ENCODE peak calls at places on chromosomes 4 and X, in six cellular contexts. One of them, this sample, is unnamed. For H3K27me3, the result is how much of the 10 kb centered on the place peaks cover.

GRCh38 chrX:123084797-123085196 is 99.3 kb upstream of the GRIA3 start:
- DNase-seq in neural progenitor cell: no peak
- DNase-seq in SK-N-SH: no peak
- DNase-seq in brain microvascular endothelial cell: peak
- DNase-seq in upper lobe of left lung: no peak
- DNase-seq in heart left ventricle: no peak
- DNase-seq in this sample: no peak

GRCh38 chr4:31104596-31104995 is 384.4 kb downstream of the PCDH7 start:
- DNase-seq in upper lobe of left lung: no peak
- DNase-seq in heart left ventricle: no peak
- DNase-seq in SK-N-SH: no peak
- DNase-seq in neural progenitor cell: no peak
- DNase-seq in brain microvascular endothelial cell: no peak
- DNase-seq in this sample: no peak

GRCh38 chr4:146640021-146640425 is 1.3 kb downstream of the POU4F2 start:
- DNase-seq in brain microvascular endothelial cell: no peak
- DNase-seq in heart left ventricle: no peak
- DNase-seq in SK-N-SH: no peak
- DNase-seq in neural progenitor cell: no peak
- DNase-seq in upper lobe of left lung: peak
- DNase-seq in this sample: no peak

GRCh38 chr4:138190452-138190858 is 51.7 kb downstream of the SLC7A11 start:
- DNase-seq in heart left ventricle: no peak
- DNase-seq in SK-N-SH: no peak
- DNase-seq in brain microvascular endothelial cell: no peak
- DNase-seq in neural progenitor cell: no peak
- DNase-seq in upper lobe of left lung: no peak
- DNase-seq in this sample: no peak

GRCh38 chr4:74567981-74568380 is 123.0 kb downstream of the AREG start:
- DNase-seq in upper lobe of left lung: no peak
- DNase-seq in SK-N-SH: no peak
- DNase-seq in heart left ventricle: no peak
- DNase-seq in neural progenitor cell: no peak
- DNase-seq in brain microvascular endothelial cell: no peak
- DNase-seq in this sample: no peak

GRCh38 chrX:119236599-119237525 is 777 bp downstream of the PGRMC1 start:
- DNase-seq in SK-N-SH: peak
- DNase-seq in upper lobe of left lung: no peak
- DNase-seq in brain microvascular endothelial cell: peak
- DNase-seq in neural progenitor cell: peak
- DNase-seq in heart left ventricle: peak
- DNase-seq in this sample: peak

GRCh38 chrX:116317409-116317808 is 119.0 kb upstream of the SLC6A14 start:
- DNase-seq in neural progenitor cell: peak
- DNase-seq in brain microvascular endothelial cell: peak
- DNase-seq in SK-N-SH: no peak
- DNase-seq in heart left ventricle: no peak
- DNase-seq in upper lobe of left lung: no peak
- DNase-seq in this sample: peak

GRCh38 chr4:108527729-108528128 is 92.6 kb upstream of the RPL34 start:
- DNase-seq in heart left ventricle: no peak
- DNase-seq in SK-N-SH: no peak
- DNase-seq in brain microvascular endothelial cell: no peak
- DNase-seq in upper lobe of left lung: no peak
- DNase-seq in neural progenitor cell: no peak
- DNase-seq in this sample: no peak

GRCh38 chrX:86349115-86349514 is 200.9 kb downstream of the DACH2 start:
- DNase-seq in heart left ventricle: no peak
- DNase-seq in SK-N-SH: no peak
- DNase-seq in neural progenitor cell: no peak
- DNase-seq in brain microvascular endothelial cell: no peak
- DNase-seq in upper lobe of left lung: no peak
- DNase-seq in this sample: no peak

DNA sequence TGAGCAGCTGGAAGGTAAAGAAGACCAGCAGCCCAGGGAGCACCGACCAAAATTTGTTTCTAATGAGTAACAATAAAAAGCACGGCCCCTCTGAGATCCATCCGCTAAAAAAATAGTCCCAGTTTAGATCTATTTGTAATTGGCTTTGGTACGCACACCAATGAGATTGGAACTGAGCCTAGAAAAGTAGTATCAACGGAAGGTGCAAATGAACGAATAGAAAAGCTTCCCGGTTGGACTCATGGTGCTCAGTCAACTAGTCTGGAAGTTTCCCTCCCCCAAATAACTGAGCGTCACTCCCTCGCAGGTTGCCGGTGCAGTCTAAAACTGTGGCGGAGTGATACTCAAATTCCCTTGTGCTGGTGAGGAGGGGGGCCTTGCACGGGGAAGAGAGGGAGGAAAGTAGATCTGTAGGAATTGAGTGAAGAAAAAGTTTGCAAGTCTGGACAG is at the start of gene COL4A5:
- DNase-seq in upper lobe of left lung: no peak
- DNase-seq in brain microvascular endothelial cell: peak
- DNase-seq in heart left ventricle: no peak
- DNase-seq in SK-N-SH: no peak
- DNase-seq in neural progenitor cell: peak
- DNase-seq in this sample: peak
- H3K27ac ChIP-seq in upper lobe of left lung: peak
- H3K27ac ChIP-seq in brain microvascular endothelial cell: peak
- H3K27ac ChIP-seq in heart left ventricle: peak
- H3K27ac ChIP-seq in SK-N-SH: no peak
- H3K27ac ChIP-seq in neural progenitor cell: peak
- H3K27ac ChIP-seq in this sample: peak

GRCh38 chrX:31588355-31588754 is 516.5 kb upstream of the FTHL17 start:
- DNase-seq in neural progenitor cell: no peak
- DNase-seq in brain microvascular endothelial cell: no peak
- DNase-seq in upper lobe of left lung: no peak
- DNase-seq in SK-N-SH: no peak
- DNase-seq in heart left ventricle: no peak
- DNase-seq in this sample: no peak
- H3K27me3 ChIP-seq in neural progenitor cell: under half
- H3K27me3 ChIP-seq in brain microvascular endothelial cell: under half
- H3K27me3 ChIP-seq in upper lobe of left lung: under half
- H3K27me3 ChIP-seq in SK-N-SH: under half
- H3K27me3 ChIP-seq in heart left ventricle: under half
- H3K27me3 ChIP-seq in this sample: under half

DNA sequence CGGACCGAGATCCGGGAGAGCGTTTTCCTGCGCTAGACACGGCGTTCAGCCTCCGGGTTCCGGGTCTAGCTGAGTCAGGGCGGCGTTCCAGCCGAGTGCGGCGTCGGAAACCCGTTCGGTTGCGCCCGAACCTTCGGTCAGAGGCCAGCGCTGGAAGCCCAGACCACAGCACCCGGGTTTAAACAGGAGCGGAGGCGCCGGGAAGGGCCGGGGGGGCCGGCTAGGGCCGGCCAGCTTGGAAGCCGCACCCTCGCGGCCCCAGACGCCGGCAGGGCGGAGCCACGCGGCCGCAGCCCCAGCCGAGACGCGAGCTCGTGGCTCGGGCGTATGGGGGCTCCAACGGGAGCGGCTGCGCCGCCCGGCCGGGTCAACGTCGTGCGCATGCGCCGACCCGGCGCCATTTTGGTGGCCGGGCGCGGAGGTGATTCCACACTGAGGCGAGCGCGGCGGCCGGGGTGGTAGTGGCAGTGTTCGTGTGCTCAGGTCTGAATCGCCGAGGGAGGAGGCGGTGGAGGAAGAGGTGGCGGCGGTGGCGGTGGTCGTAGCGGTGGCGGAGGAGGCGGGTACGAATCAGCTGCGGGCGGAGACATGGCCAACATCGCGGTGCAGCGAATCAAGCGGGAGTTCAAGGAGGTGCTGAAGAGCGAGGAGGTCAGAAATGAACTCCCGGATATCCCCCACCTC is at the start of gene UBE2K:
- DNase-seq in neural progenitor cell: peak
- DNase-seq in heart left ventricle: peak
- DNase-seq in brain microvascular endothelial cell: peak
- DNase-seq in SK-N-SH: peak
- DNase-seq in upper lobe of left lung: peak
- DNase-seq in this sample: peak
- H3K27ac ChIP-seq in neural progenitor cell: peak
- H3K27ac ChIP-seq in heart left ventricle: peak
- H3K27ac ChIP-seq in brain microvascular endothelial cell: peak
- H3K27ac ChIP-seq in SK-N-SH: peak
- H3K27ac ChIP-seq in upper lobe of left lung: peak
- H3K27ac ChIP-seq in this sample: peak

DNA sequence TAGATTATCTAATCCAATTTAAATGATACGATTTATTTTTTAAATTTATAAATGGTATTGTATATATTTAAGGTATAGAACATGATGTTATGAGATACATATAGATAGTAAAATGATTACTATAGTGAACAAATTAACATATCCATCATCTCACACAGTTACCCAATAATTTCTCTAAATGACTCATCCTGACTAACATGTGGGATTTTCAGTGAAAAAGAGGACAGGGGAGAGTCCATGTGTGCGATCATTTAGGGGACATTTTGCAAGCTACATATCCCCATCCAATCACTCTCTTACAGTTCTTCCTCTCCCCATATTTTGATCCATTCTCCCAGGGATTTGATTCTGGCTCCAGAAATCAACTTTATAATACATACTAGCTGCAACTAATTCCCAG is 88.2 kb downstream of the ABCB7 start:
- DNase-seq in upper lobe of left lung: no peak
- DNase-seq in neural progenitor cell: no peak
- DNase-seq in SK-N-SH: no peak
- DNase-seq in heart left ventricle: no peak
- DNase-seq in brain microvascular endothelial cell: no peak
- DNase-seq in this sample: no peak
- H3K27me3 ChIP-seq in upper lobe of left lung: under half
- H3K27me3 ChIP-seq in neural progenitor cell: under half
- H3K27me3 ChIP-seq in SK-N-SH: under half
- H3K27me3 ChIP-seq in heart left ventricle: under half
- H3K27me3 ChIP-seq in brain microvascular endothelial cell: under half
- H3K27me3 ChIP-seq in this sample: under half

GRCh38 chr4:168610911-168611530 is 114.2 kb downstream of the PALLD start:
- DNase-seq in upper lobe of left lung: no peak
- DNase-seq in brain microvascular endothelial cell: no peak
- DNase-seq in SK-N-SH: no peak
- DNase-seq in heart left ventricle: no peak
- DNase-seq in neural progenitor cell: no peak
- DNase-seq in this sample: no peak
- H3K27ac ChIP-seq in upper lobe of left lung: no peak
- H3K27ac ChIP-seq in brain microvascular endothelial cell: no peak
- H3K27ac ChIP-seq in SK-N-SH: no peak
- H3K27ac ChIP-seq in heart left ventricle: no peak
- H3K27ac ChIP-seq in neural progenitor cell: no peak
- H3K27ac ChIP-seq in this sample: no peak

DNA sequence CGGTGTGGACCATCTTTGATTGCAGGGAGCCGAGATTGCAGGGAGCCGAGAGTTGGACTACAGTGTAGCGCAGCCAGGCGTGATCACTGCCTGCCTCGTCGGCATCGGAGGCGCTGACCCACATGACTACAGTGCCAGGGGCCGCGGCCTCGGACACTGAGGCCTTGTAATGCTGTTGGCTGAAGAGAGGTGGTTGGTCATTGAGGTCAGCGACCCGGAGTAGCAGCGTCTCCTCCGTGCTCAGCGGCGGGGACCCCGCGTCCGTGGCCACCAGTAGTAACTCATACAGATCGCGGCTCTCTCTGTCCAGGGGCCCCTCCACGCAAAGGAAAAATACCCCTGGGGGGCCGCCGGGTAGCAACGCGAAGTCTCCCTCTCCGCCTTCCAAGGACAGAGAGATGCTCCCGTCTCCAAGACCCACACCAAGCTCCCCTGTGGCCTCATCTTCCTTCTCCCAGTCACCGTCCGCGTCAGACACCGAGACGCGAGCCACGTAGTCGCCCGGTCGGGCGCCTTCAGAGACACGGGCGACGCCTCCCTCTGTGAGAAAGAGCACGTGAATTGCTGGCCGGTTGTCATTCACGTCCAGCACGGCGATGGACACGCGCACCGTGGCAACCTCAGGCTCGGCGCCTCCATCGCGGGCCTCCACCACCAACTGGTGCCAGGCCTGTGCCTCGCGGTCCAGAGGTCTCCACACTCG is 1.9 kb downstream of the DCHS2 start:
- DNase-seq in neural progenitor cell: no peak
- DNase-seq in SK-N-SH: peak
- DNase-seq in heart left ventricle: no peak
- DNase-seq in brain microvascular endothelial cell: no peak
- DNase-seq in upper lobe of left lung: peak
- DNase-seq in this sample: no peak
- H3K27me3 ChIP-seq in neural progenitor cell: half or more
- H3K27me3 ChIP-seq in SK-N-SH: under half
- H3K27me3 ChIP-seq in heart left ventricle: half or more
- H3K27me3 ChIP-seq in brain microvascular endothelial cell: under half
- H3K27me3 ChIP-seq in upper lobe of left lung: under half
- H3K27me3 ChIP-seq in this sample: under half

DNA sequence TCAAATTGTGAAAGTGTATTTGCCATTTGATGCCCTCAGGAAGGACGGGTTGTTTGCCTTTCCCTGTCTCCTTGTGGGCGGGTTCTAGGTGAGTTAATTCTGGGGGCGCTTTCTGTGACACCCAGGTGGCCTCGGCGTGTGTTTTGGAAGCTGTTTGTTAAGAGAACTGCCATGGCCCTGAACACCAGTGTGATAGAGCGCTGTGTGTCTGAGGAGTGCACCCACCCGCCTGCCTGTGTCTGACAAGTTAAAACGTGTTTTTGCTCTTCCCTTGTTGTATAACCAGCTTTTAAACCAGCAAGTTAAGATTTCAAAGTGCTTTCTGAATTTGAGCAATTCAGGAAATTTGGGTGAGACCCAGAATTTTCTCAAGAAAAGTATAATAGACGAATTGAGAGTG is 55.3 kb upstream of the HGFAC start:
- DNase-seq in SK-N-SH: no peak
- DNase-seq in heart left ventricle: no peak
- DNase-seq in neural progenitor cell: no peak
- DNase-seq in upper lobe of left lung: no peak
- DNase-seq in brain microvascular endothelial cell: no peak
- DNase-seq in this sample: no peak
- H3K27ac ChIP-seq in SK-N-SH: no peak
- H3K27ac ChIP-seq in heart left ventricle: peak
- H3K27ac ChIP-seq in neural progenitor cell: no peak
- H3K27ac ChIP-seq in upper lobe of left lung: peak
- H3K27ac ChIP-seq in brain microvascular endothelial cell: no peak
- H3K27ac ChIP-seq in this sample: no peak

GRCh38 chr4:54228563-54229501 is at the start of gene PDGFRA:
- DNase-seq in neural progenitor cell: peak
- DNase-seq in SK-N-SH: peak
- DNase-seq in brain microvascular endothelial cell: peak
- DNase-seq in upper lobe of left lung: no peak
- DNase-seq in heart left ventricle: peak
- DNase-seq in this sample: peak
- H3K27me3 ChIP-seq in neural progenitor cell: half or more
- H3K27me3 ChIP-seq in SK-N-SH: under half
- H3K27me3 ChIP-seq in brain microvascular endothelial cell: under half
- H3K27me3 ChIP-seq in upper lobe of left lung: under half
- H3K27me3 ChIP-seq in heart left ventricle: half or more
- H3K27me3 ChIP-seq in this sample: under half

This sample was measured in aorta.